ENCODE peak calls at places on chromosome 2, in six cellular contexts. W is DMS153, K is RWPE1, T is Right ventricle myocardium superior, R is GM23248, D is cardiac fibroblast. A is an unnamed sample.

GRCh38 chr2:117858892-117859531 is 44.5 kb downstream of the DDX18 start:
- DNase-seq in D (no peak), R (peak), K (no peak), T (no peak), W (no peak), A (no peak)

GRCh38 chr2:134124047-134124753 is 129.7 kb upstream of the MGAT5 start:
- DNase-seq in W (peak), D (no peak), K (no peak), R (no peak), T (no peak), A (no peak)

GRCh38 chr2:20604401-20604911 is 46.4 kb downstream of the HS1BP3 start:
- DNase-seq in K (no peak), W (no peak), T (peak), D (no peak), R (no peak), A (no peak)

GRCh38 chr2:174240097-174240496 is 8.2 kb downstream of the OLA1 start:
- DNase-seq in R (no peak), D (no peak), T (no peak), K (no peak), W (no peak), A (no peak)

GRCh38 chr2:118185210-118186109 is 97.2 kb downstream of the INSIG2 start:
- DNase-seq in T (peak), R (peak), D (peak), K (peak), W (peak), A (no peak)

GRCh38 chr2:196959750-196960392 is 33.4 kb upstream of the PGAP1 start:
- DNase-seq in T (no peak), K (no peak), D (peak), R (peak), W (peak), A (no peak)

GRCh38 chr2:27721335-27721734 is 50.2 kb upstream of the MRPL33 start:
- DNase-seq in W (no peak), T (no peak), K (no peak), R (no peak), D (no peak), A (no peak)

GRCh38 chr2:15993232-15993610 is 52.9 kb downstream of the MYCN start:
- DNase-seq in D (no peak), W (no peak), T (no peak), K (no peak), R (no peak), A (no peak)

GRCh38 chr2:55010149-55010591 is 40.1 kb downstream of the RTN4 start:
- DNase-seq in W (no peak), T (no peak), D (peak), R (peak), K (peak), A (no peak)

GRCh38 chr2:124309563-124310138 is 284.6 kb downstream of the CNTNAP5 start:
- DNase-seq in K (no peak), R (no peak), T (no peak), W (no peak), D (no peak), A (no peak)

GRCh38 chr2:64876137-64876647 is 113.0 kb upstream of the SLC1A4 start:
- DNase-seq in T (no peak), D (peak), R (peak), K (peak), W (no peak), A (peak)

GRCh38 chr2:63497561-63497960 is 90.7 kb downstream of the WDPCP start:
- DNase-seq in W (no peak), T (no peak), R (no peak), K (no peak), D (no peak), A (no peak)

GRCh38 chr2:46430413-46430812 is 49.0 kb upstream of the TMEM247 start:
- DNase-seq in D (no peak), T (no peak), R (no peak), W (no peak), K (no peak), A (no peak)

GRCh38 chr2:241182531-241183133 is 5.8 kb upstream of the ANO7 start:
- DNase-seq in R (no peak), D (no peak), K (no peak), T (peak), W (no peak), A (no peak)

GRCh38 chr2:169683425-169684134 is 10.6 kb downstream of the CFAP210 start:
- DNase-seq in D (no peak), T (no peak), R (no peak), W (no peak), K (no peak), A (no peak)

GRCh38 chr2:109482371-109482841 is 131.4 kb downstream of the SEPTIN10 start:
- DNase-seq in R (no peak), D (no peak), W (no peak), T (peak), K (no peak), A (no peak)

GRCh38 chr2:230425377-230425776 is 9.4 kb downstream of the SP100 start:
- DNase-seq in D (no peak), K (no peak), R (no peak), W (no peak), T (no peak), A (no peak)

GRCh38 chr2:148756292-148756975 is 111.9 kb downstream of the EPC2 start:
- DNase-seq in W (no peak), T (no peak), D (peak), R (peak), K (peak), A (peak)

GRCh38 chr2:12824771-12825363 is 108.1 kb downstream of the TRIB2 start:
- DNase-seq in W (no peak), D (peak), R (peak), T (peak), K (no peak), A (no peak)

GRCh38 chr2:71001592-71002570 is 7.2 kb upstream of the TEX261 start:
- DNase-seq in D (no peak), K (no peak), R (no peak), T (no peak), W (no peak), A (no peak)

GRCh38 chr2:23363831-23364230 is 21.1 kb upstream of the KLHL29 start:
- DNase-seq in T (no peak), K (no peak), W (no peak), R (peak), D (no peak), A (no peak)

GRCh38 chr2:109438773-109439191 is 175.0 kb downstream of the SEPTIN10 start:
- DNase-seq in D (peak), T (no peak), K (no peak), W (no peak), R (peak), A (no peak)

GRCh38 chr2:5140367-5140766 is 551.8 kb upstream of the SOX11 start:
- DNase-seq in T (no peak), R (no peak), K (peak), D (peak), W (no peak), A (no peak)

GRCh38 chr2:167196461-167197252 is 308.4 kb downstream of the XIRP2 start:
- DNase-seq in T (no peak), R (peak), D (peak), K (peak), W (peak), A (no peak)

GRCh38 chr2:144503221-144503620 is 16.7 kb downstream of the ZEB2 start:
- DNase-seq in D (no peak), W (no peak), R (no peak), K (no peak), T (no peak), A (no peak)

GRCh38 chr2:217370391-217370790 is 510.5 kb upstream of the TNP1 start:
- DNase-seq in W (no peak), T (no peak), R (peak), K (peak), D (peak), A (peak)

GRCh38 chr2:219692521-219692920 is 65.1 kb downstream of the SLC4A3 start:
- DNase-seq in D (no peak), T (no peak), W (no peak), R (no peak), K (no peak), A (no peak)

GRCh38 chr2:58562281-58562680 is 321.2 kb upstream of the FANCL start:
- DNase-seq in K (peak), W (no peak), R (peak), D (no peak), T (no peak), A (no peak)

GRCh38 chr2:101265893-101266499 is 13.3 kb downstream of the CNOT11 start:
- DNase-seq in W (no peak), K (peak), T (no peak), D (no peak), R (no peak), A (no peak)

GRCh38 chr2:232523682-232524597 is 2.0 kb upstream of the CHRND start:
- DNase-seq in W (no peak), K (peak), R (peak), D (peak), T (peak), A (no peak)

GRCh38 chr2:233084488-233084887 is 24.3 kb downstream of the INPP5D start:
- DNase-seq in W (no peak), D (peak), T (peak), R (no peak), K (no peak), A (no peak)

A was measured in keratinocyte.